ENCODE peak calls at places on chromosomes 6 and 20, in four cellular contexts. One of them, this sample, is unnamed.

GRCh38 chr20:23666698-23667097 is 22.1 kb downstream of the CST4 start:
- ATAC-seq in activated CD8-positive, alpha-beta memory T cell treated with anti-CD3 and anti-CD28 coated beads, Interleukin-2, amount 10 ng/mL, durations not matched to agents 7 days and 5 days: no peak
- ATAC-seq in heart right ventricle: peak
- ATAC-seq in Right ventricle myocardium inferior: peak
- ATAC-seq in this sample: no peak

GRCh38 chr20:63309261-63310071 is 16.5 kb downstream of the COL20A1 start:
- ATAC-seq in Right ventricle myocardium inferior: peak
- ATAC-seq in heart right ventricle: peak
- ATAC-seq in activated CD8-positive, alpha-beta memory T cell treated with anti-CD3 and anti-CD28 coated beads, Interleukin-2, amount 10 ng/mL, durations not matched to agents 7 days and 5 days: no peak
- ATAC-seq in this sample: no peak

GRCh38 chr6:37367557-37367956 is 13.8 kb downstream of the RNF8 start:
- ATAC-seq in Right ventricle myocardium inferior: no peak
- ATAC-seq in activated CD8-positive, alpha-beta memory T cell treated with anti-CD3 and anti-CD28 coated beads, Interleukin-2, amount 10 ng/mL, durations not matched to agents 7 days and 5 days: no peak
- ATAC-seq in heart right ventricle: no peak
- ATAC-seq in this sample: no peak

GRCh38 chr20:32515631-32516101 is 69.5 kb downstream of the NOL4L start:
- ATAC-seq in activated CD8-positive, alpha-beta memory T cell treated with anti-CD3 and anti-CD28 coated beads, Interleukin-2, amount 10 ng/mL, durations not matched to agents 7 days and 5 days: no peak
- ATAC-seq in heart right ventricle: no peak
- ATAC-seq in Right ventricle myocardium inferior: no peak
- ATAC-seq in this sample: no peak

GRCh38 chr20:35134472-35134871 is 12.7 kb downstream of the EDEM2 start:
- ATAC-seq in activated CD8-positive, alpha-beta memory T cell treated with anti-CD3 and anti-CD28 coated beads, Interleukin-2, amount 10 ng/mL, durations not matched to agents 7 days and 5 days: no peak
- ATAC-seq in Right ventricle myocardium inferior: peak
- ATAC-seq in heart right ventricle: peak
- ATAC-seq in this sample: no peak

GRCh38 chr20:18055261-18055660 is 2.5 kb downstream of the OVOL2 start:
- ATAC-seq in heart right ventricle: no peak
- ATAC-seq in Right ventricle myocardium inferior: no peak
- ATAC-seq in activated CD8-positive, alpha-beta memory T cell treated with anti-CD3 and anti-CD28 coated beads, Interleukin-2, amount 10 ng/mL, durations not matched to agents 7 days and 5 days: no peak
- ATAC-seq in this sample: no peak

GRCh38 chr6:50815436-50816114 is 3.1 kb upstream of the TFAP2B start:
- ATAC-seq in activated CD8-positive, alpha-beta memory T cell treated with anti-CD3 and anti-CD28 coated beads, Interleukin-2, amount 10 ng/mL, durations not matched to agents 7 days and 5 days: no peak
- ATAC-seq in Right ventricle myocardium inferior: no peak
- ATAC-seq in heart right ventricle: no peak
- ATAC-seq in this sample: no peak

GRCh38 chr6:134373282-134373922 is 55.5 kb upstream of the SGK1 start:
- ATAC-seq in Right ventricle myocardium inferior: peak
- ATAC-seq in activated CD8-positive, alpha-beta memory T cell treated with anti-CD3 and anti-CD28 coated beads, Interleukin-2, amount 10 ng/mL, durations not matched to agents 7 days and 5 days: peak
- ATAC-seq in heart right ventricle: peak
- ATAC-seq in this sample: peak

GRCh38 chr20:1820137-1821074 is 74.8 kb upstream of the SIRPA start:
- ATAC-seq in Right ventricle myocardium inferior: no peak
- ATAC-seq in activated CD8-positive, alpha-beta memory T cell treated with anti-CD3 and anti-CD28 coated beads, Interleukin-2, amount 10 ng/mL, durations not matched to agents 7 days and 5 days: no peak
- ATAC-seq in heart right ventricle: peak
- ATAC-seq in this sample: peak

GRCh38 chr6:117465691-117466090 is 16.8 kb upstream of the DCBLD1 start:
- ATAC-seq in Right ventricle myocardium inferior: no peak
- ATAC-seq in activated CD8-positive, alpha-beta memory T cell treated with anti-CD3 and anti-CD28 coated beads, Interleukin-2, amount 10 ng/mL, durations not matched to agents 7 days and 5 days: peak
- ATAC-seq in heart right ventricle: no peak
- ATAC-seq in this sample: no peak

GRCh38 chr6:142773859-142774258 is 171.1 kb downstream of the HIVEP2 start:
- ATAC-seq in heart right ventricle: no peak
- ATAC-seq in Right ventricle myocardium inferior: no peak
- ATAC-seq in activated CD8-positive, alpha-beta memory T cell treated with anti-CD3 and anti-CD28 coated beads, Interleukin-2, amount 10 ng/mL, durations not matched to agents 7 days and 5 days: peak
- ATAC-seq in this sample: no peak